ENCODE peak calls at places on chromosomes 7 and 10, in seven cellular contexts. D is RKO; B is stimulated activated CD8-positive, alpha-beta memory T cell treated with anti-CD3 and anti-CD28 coated beads, Interleukin-12 subunit alpha, Interleukin-12 subunit beta, amount 100 ng/mL, for 1 hour; X is hippocampal formation; K is activated CD4-positive, alpha-beta T cell treated with anti-CD3 and anti-CD28 coated beads, Interleukin-2, amount 50 U/mL, for 4 hours; Q is mucosa of descending colon; L is stimulated activated naive CD4-positive, alpha-beta T cell. S is an unnamed sample.

GRCh38 chr10:133237241-133238065 is at the start of gene VENTX:
- DNase-seq in K (no peak), L (no peak), B (no peak), Q (no peak), D (no peak), X (no peak), S (no peak)

GRCh38 chr10:87816163-87816841 is 1.7 kb downstream of the ATAD1 start:
- DNase-seq in Q (no peak), D (peak), L (no peak), K (no peak), B (no peak), X (no peak), S (no peak)

GRCh38 chr7:64802699-64803098 is 8.5 kb downstream of the ZNF138 start:
- DNase-seq in Q (no peak), K (no peak), L (no peak), B (no peak), X (no peak), D (no peak), S (no peak)

GRCh38 chr7:156000601-156001396 is 188.5 kb upstream of the SHH start:
- DNase-seq in L (no peak), D (peak), K (no peak), Q (no peak), B (no peak), X (no peak), S (no peak)

GRCh38 chr10:68826764-68827591 is at the start of gene STOX1:
- DNase-seq in L (peak), X (no peak), D (peak), Q (peak), B (peak), K (peak), S (peak)

GRCh38 chr7:46784746-46785145 is 797.2 kb downstream of the TNS3 start:
- DNase-seq in B (no peak), K (no peak), D (peak), Q (no peak), L (no peak), X (no peak), S (no peak)

GRCh38 chr10:43043773-43044394 is 33.0 kb upstream of the RET start:
- DNase-seq in Q (peak), D (no peak), B (no peak), K (no peak), X (no peak), L (no peak), S (no peak)

GRCh38 chr7:132053871-132054270 is 497.4 kb upstream of the PODXL start:
- DNase-seq in B (no peak), Q (no peak), X (no peak), K (no peak), D (no peak), L (no peak), S (no peak)

GRCh38 chr10:5679606-5680005 is 5.0 kb upstream of the TASOR2 start:
- DNase-seq in K (no peak), B (no peak), D (peak), X (no peak), L (no peak), Q (no peak), S (no peak)

GRCh38 chr10:130463104-130463875 is 327.1 kb downstream of the GLRX3 start:
- DNase-seq in L (no peak), X (no peak), D (no peak), Q (no peak), B (no peak), K (no peak), S (no peak)

GRCh38 chr10:29386347-29386999 is 97.6 kb downstream of the LYZL1 start:
- DNase-seq in B (no peak), D (peak), K (no peak), Q (no peak), X (no peak), L (no peak), S (no peak)

GRCh38 chr10:122331615-122332446 is 42.7 kb upstream of the PLEKHA1 start:
- DNase-seq in B (no peak), X (peak), L (no peak), D (no peak), K (no peak), Q (no peak), S (no peak)

GRCh38 chr10:80529604-80530003 is 8.1 kb upstream of the SH2D4B start:
- DNase-seq in Q (peak), X (no peak), D (no peak), B (peak), L (no peak), K (peak), S (peak)

GRCh38 chr7:19112290-19113000 is 5.0 kb downstream of the TWIST1 start:
- DNase-seq in L (no peak), B (no peak), D (no peak), Q (no peak), X (no peak), K (no peak), S (no peak)

GRCh38 chr10:59176241-59177030 is at the start of gene PHYHIPL:
- DNase-seq in L (no peak), D (no peak), Q (peak), X (peak), B (no peak), K (no peak), S (no peak)

GRCh38 chr7:45460379-45460778 is 113.8 kb upstream of the ADCY1 start:
- DNase-seq in K (no peak), Q (no peak), L (no peak), B (no peak), D (no peak), X (no peak), S (no peak)

GRCh38 chr10:131824371-131825149 is 76.2 kb upstream of the PPP2R2D start:
- DNase-seq in L (no peak), X (no peak), K (no peak), B (no peak), Q (no peak), D (no peak), S (no peak)

GRCh38 chr10:59372543-59372942 is 10.2 kb upstream of the FAM13C start:
- DNase-seq in D (no peak), L (no peak), B (no peak), Q (no peak), X (no peak), K (no peak), S (no peak)

GRCh38 chr10:30510184-30510931 is 76.4 kb downstream of the MAP3K8 start:
- DNase-seq in Q (no peak), B (no peak), D (peak), X (no peak), K (no peak), L (no peak), S (no peak)

GRCh38 chr10:110563132-110563531 is 4.4 kb upstream of the SMC3 start:
- DNase-seq in K (no peak), Q (no peak), D (no peak), X (no peak), B (no peak), L (no peak), S (no peak)

S was measured in naive thymus-derived CD8-positive, alpha-beta T cell.